ENCODE peak calls at places on chromosomes 4 and X, in four cellular contexts. M, U, C and T are unnamed samples.

GRCh38 chr4:127782275-127783025 is at the start of gene HSPA4L:
- DNase-seq in M (peak), U (peak), C (peak), T (peak)

GRCh38 chr4:2592572-2592971 is 56.1 kb downstream of the FAM193A start:
- DNase-seq in M (no peak), U (no peak), C (peak), T (no peak)

GRCh38 chr4:100786481-100786880 is 268.7 kb upstream of the EMCN start:
- DNase-seq in M (no peak), U (no peak), C (no peak), T (no peak)

GRCh38 chrX:44152867-44153266 is 179.7 kb upstream of the NDP start:
- DNase-seq in M (peak), U (peak), C (no peak), T (peak)

GRCh38 chrX:152898442-152898841 is 575 bp downstream of the ZNF185 start:
- DNase-seq in M (no peak), U (no peak), C (peak), T (no peak)

GRCh38 chrX:103253608-103254007 is 1.3 kb downstream of the TCEAL8 start:
- DNase-seq in M (peak), U (no peak), C (peak), T (peak)

GRCh38 chr4:107913283-107913899 is 18.0 kb upstream of the CYP2U1 start:
- DNase-seq in M (peak), U (peak), C (peak), T (peak)

GRCh38 chrX:8726031-8726652 is 5.8 kb downstream of the ANOS1 start:
- DNase-seq in M (no peak), U (peak), C (no peak), T (no peak)

GRCh38 chr4:8250167-8250566 is 19.4 kb upstream of the HTRA3 start:
- DNase-seq in M (no peak), U (no peak), C (no peak), T (no peak)

GRCh38 chrX:47690175-47690574 is 31.2 kb upstream of the UXT start:
- DNase-seq in M (peak), U (no peak), C (no peak), T (no peak)

GRCh38 chr4:4875147-4875546 is 15.7 kb downstream of the MSX1 start:
- DNase-seq in M (no peak), U (no peak), C (peak), T (no peak)

GRCh38 chr4:86582453-86582852 is 11.7 kb upstream of the PTPN13 start:
- DNase-seq in M (no peak), U (peak), C (no peak), T (no peak)

GRCh38 chr4:152102184-152103000 is 341.6 kb upstream of the GATB start:
- DNase-seq in M (peak), U (peak), C (no peak), T (peak)

GRCh38 chr4:86831262-86832090 is 17.7 kb downstream of the SLC10A6 start:
- DNase-seq in M (peak), U (peak), C (no peak), T (peak)

GRCh38 chr4:185889566-185889965 is 77.6 kb upstream of the SORBS2 start:
- DNase-seq in M (no peak), U (no peak), C (no peak), T (no peak)

GRCh38 chrX:14027511-14028019 is 2.1 kb downstream of the GEMIN8 start:
- DNase-seq in M (peak), U (peak), C (no peak), T (no peak)

GRCh38 chrX:42524374-42524773 is 253.6 kb downstream of the PPP1R2C start:
- DNase-seq in M (peak), U (peak), C (no peak), T (peak)

GRCh38 chr4:84530871-84531270 is 31.8 kb upstream of the NKX6-1 start:
- DNase-seq in M (no peak), U (peak), C (no peak), T (peak)
- TF ChIP-seq CTCF in M (no peak), U (no peak), C (no peak), T (no peak)

GRCh38 chrX:1027133-1027532 is 185.3 kb downstream of the CRLF2 start:
- DNase-seq in M (no peak), U (no peak), C (no peak), T (no peak)
- H3K4me3 ChIP-seq in M (no peak), U (no peak), C (no peak), T (no peak)

GRCh38 chr4:19026281-19026680 is 1004.7 kb upstream of the LCORL start:
- DNase-seq in M (no peak), U (no peak), C (no peak), T (peak)
- TF ChIP-seq CTCF in M (no peak), U (no peak), C (peak), T (peak)

GRCh38 chrX:80810365-80810978 is 795 bp upstream of the BRWD3 start:
- DNase-seq in M (peak), U (no peak), C (no peak), T (no peak)
- H3K4me3 ChIP-seq in M (peak), U (peak), C (peak), T (peak)

GRCh38 chrX:142084611-142085010 is 120.5 kb downstream of the MAGEC2 start:
- DNase-seq in M (no peak), U (no peak), C (no peak), T (peak)

DNA sequence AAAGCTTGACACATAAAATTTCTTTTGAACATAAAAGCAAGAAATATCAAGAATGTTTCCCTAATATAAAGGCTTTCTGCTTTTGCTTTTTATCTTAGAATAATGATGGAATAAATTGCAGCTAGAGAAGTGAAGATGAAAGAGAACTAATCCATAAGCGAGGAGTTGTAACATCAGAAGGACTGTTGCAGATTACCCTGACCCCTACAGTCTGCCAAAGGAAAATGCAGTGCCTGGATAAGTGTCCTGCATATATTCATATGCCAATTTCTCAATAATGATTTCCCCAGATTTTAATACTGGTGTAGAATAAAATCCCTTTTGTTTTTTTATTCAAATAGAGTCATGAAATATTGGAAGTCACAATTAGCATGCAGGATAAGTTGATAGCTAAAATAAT is 115.9 kb downstream of the MAGEC2 start:
- DNase-seq in M (peak), U (peak), C (no peak), T (peak)
- TF ChIP-seq CTCF in M (no peak), U (peak), C (peak), T (peak)